ENCODE peak calls at places on chromosomes 16 and 17, in six cellular contexts. Q, Z, T, P, O and G are unnamed samples.

GRCh38 chr16:82755570-82756282 is 129.0 kb downstream of the CDH13 start:
- DNase-seq in P (no peak), O (no peak), Z (no peak), Q (no peak), T (no peak), G (no peak)

GRCh38 chr17:18858567-18859245 is 775 bp downstream of the PRPSAP2 start:
- DNase-seq in O (no peak), Q (no peak), T (no peak), P (no peak), Z (no peak), G (no peak)

GRCh38 chr17:66989579-66989978 is 25.1 kb downstream of the CACNG4 start:
- DNase-seq in O (no peak), Z (no peak), P (no peak), T (no peak), Q (no peak), G (no peak)

GRCh38 chr16:19926449-19927390 is 42.1 kb upstream of the GPRC5B start:
- DNase-seq in Q (no peak), T (peak), O (no peak), Z (no peak), P (no peak), G (no peak)

GRCh38 chr17:49269356-49269755 is 38.8 kb upstream of the PHOSPHO1 start:
- DNase-seq in P (no peak), O (no peak), Q (no peak), T (no peak), Z (no peak), G (no peak)

GRCh38 chr17:42290577-42290976 is 2.3 kb downstream of the STAT5A start:
- DNase-seq in Z (no peak), O (no peak), T (no peak), Q (no peak), P (no peak), G (no peak)

GRCh38 chr16:28106467-28106866 is 43.0 kb upstream of the GSG1L start:
- DNase-seq in Q (no peak), P (no peak), Z (no peak), T (no peak), O (no peak), G (no peak)

GRCh38 chr17:53765609-53766008 is 57.1 kb upstream of the KIF2B start:
- DNase-seq in Q (no peak), Z (no peak), O (no peak), T (no peak), P (no peak), G (no peak)

GRCh38 chr16:84508502-84508901 is 4.0 kb upstream of the MEAK7 start:
- DNase-seq in Z (no peak), P (no peak), T (no peak), Q (no peak), O (no peak), G (no peak)

GRCh38 chr17:78736526-78737079 is 45.5 kb downstream of the CYTH1 start:
- DNase-seq in Q (no peak), P (peak), Z (peak), O (peak), T (no peak), G (peak)

GRCh38 chr17:65495255-65496060 is 66.0 kb downstream of the AXIN2 start:
- DNase-seq in Q (no peak), T (no peak), Z (no peak), P (no peak), O (no peak), G (no peak)

GRCh38 chr16:14562691-14563491 is 67.2 kb downstream of the PARN start:
- DNase-seq in T (peak), Q (no peak), O (no peak), Z (no peak), P (no peak), G (no peak)

GRCh38 chr16:71623597-71623996 is 2.4 kb upstream of the MARVELD3 start:
- DNase-seq in O (no peak), Q (no peak), P (no peak), Z (no peak), T (no peak), G (no peak)

GRCh38 chr16:87201052-87201451 is 116.1 kb downstream of the C16orf95 start:
- DNase-seq in Z (no peak), T (peak), P (no peak), O (peak), Q (no peak), G (no peak)

GRCh38 chr16:1167276-1168107 is 14.6 kb downstream of the CACNA1H start:
- DNase-seq in Q (peak), O (no peak), T (no peak), Z (no peak), P (no peak), G (no peak)

GRCh38 chr16:88881675-88882357 is 15.4 kb upstream of the PABPN1L start:
- DNase-seq in Z (no peak), T (no peak), Q (no peak), P (no peak), O (no peak), G (no peak)

GRCh38 chr17:52079496-52079895 is 79.0 kb downstream of the CA10 start:
- DNase-seq in O (no peak), P (no peak), Q (no peak), T (no peak), Z (no peak), G (no peak)

GRCh38 chr17:70120420-70120819 is 45.4 kb downstream of the KCNJ16 start:
- DNase-seq in Q (no peak), P (peak), O (no peak), Z (no peak), T (no peak), G (no peak)

GRCh38 chr17:79874329-79874981 is 35.2 kb upstream of the CBX4 start:
- DNase-seq in P (no peak), Q (no peak), Z (no peak), O (no peak), T (peak), G (no peak)

GRCh38 chr17:39527220-39527813 is 66.0 kb downstream of the CDK12 start:
- DNase-seq in T (no peak), Q (no peak), P (no peak), Z (no peak), O (no peak), G (no peak)

GRCh38 chr16:64964126-64964540 is 157.7 kb downstream of the CDH11 start:
- DNase-seq in P (no peak), Q (no peak), T (peak), O (no peak), Z (no peak), G (no peak)

GRCh38 chr17:82331345-82331939 is 2.1 kb downstream of the SECTM1 start:
- DNase-seq in O (no peak), Q (no peak), P (no peak), T (no peak), Z (no peak), G (no peak)

GRCh38 chr16:1330260-1330914 is 3.1 kb upstream of the BAIAP3 start:
- DNase-seq in P (no peak), T (no peak), Z (no peak), Q (no peak), O (no peak), G (no peak)

GRCh38 chr17:34045990-34046389 is 209.1 kb upstream of the CCL2 start:
- DNase-seq in O (no peak), Z (no peak), T (no peak), Q (no peak), P (no peak), G (no peak)

GRCh38 chr17:70172449-70172848 is 3.1 kb downstream of the KCNJ2 start:
- DNase-seq in O (no peak), P (no peak), Z (no peak), Q (no peak), T (peak), G (no peak)